ENCODE peak calls at places on chromosomes 4 and X, in seven cellular contexts. B is coronary artery, L is hepatocyte, Q is GM23248, A is AG04450, P is tibial artery, V is upper lobe of left lung. U is an unnamed sample.

GRCh38 chrX:115560978-115561604 is at the start of gene PLS3:
- DNase-seq in P (peak), B (peak), Q (peak), A (peak), L (peak), V (peak), U (peak)

GRCh38 chr4:114677346-114677979 is 78.9 kb downstream of the UGT8 start:
- DNase-seq in V (no peak), B (no peak), L (no peak), Q (no peak), A (no peak), P (no peak), U (no peak)

GRCh38 chr4:2025817-2026216 is 17.0 kb upstream of the NELFA start:
- DNase-seq in B (no peak), A (no peak), P (no peak), L (no peak), V (no peak), Q (no peak), U (no peak)

GRCh38 chr4:105709081-105709450 is 482 bp downstream of the GSTCD start:
- DNase-seq in Q (peak), P (no peak), V (no peak), B (peak), A (no peak), L (peak), U (no peak)

GRCh38 chrX:1244164-1245076 is 24.2 kb upstream of the CSF2RA start:
- DNase-seq in B (no peak), Q (no peak), V (no peak), P (no peak), L (peak), A (no peak), U (no peak)

GRCh38 chr4:19583827-19584569 is 667.7 kb upstream of the SLIT2 start:
- DNase-seq in L (no peak), B (no peak), A (no peak), Q (peak), V (no peak), P (no peak), U (no peak)

GRCh38 chr4:55393461-55394320 is 2.1 kb upstream of the TMEM165 start:
- DNase-seq in A (peak), V (no peak), L (no peak), B (no peak), P (no peak), Q (peak), U (peak)

GRCh38 chrX:103423955-103424640 is 47.8 kb downstream of the BEX3 start:
- DNase-seq in B (no peak), L (no peak), Q (no peak), V (no peak), A (no peak), P (no peak), U (no peak)

GRCh38 chr4:32206756-32207155 is 1486.6 kb downstream of the PCDH7 start:
- DNase-seq in A (no peak), B (no peak), V (no peak), L (no peak), P (no peak), Q (no peak), U (no peak)

GRCh38 chrX:154712781-154713391 is 38.0 kb downstream of the GAB3 start:
- DNase-seq in L (no peak), A (no peak), B (no peak), V (no peak), Q (peak), P (no peak), U (no peak)

GRCh38 chr4:139552908-139553307 is 3.1 kb downstream of the SETD7 start:
- DNase-seq in V (no peak), L (no peak), A (no peak), P (no peak), B (no peak), Q (no peak), U (no peak)
- H3K4me3 ChIP-seq in V (no peak), L (no peak), A (no peak), P (no peak), B (peak), Q (peak), U (no peak)

DNA sequence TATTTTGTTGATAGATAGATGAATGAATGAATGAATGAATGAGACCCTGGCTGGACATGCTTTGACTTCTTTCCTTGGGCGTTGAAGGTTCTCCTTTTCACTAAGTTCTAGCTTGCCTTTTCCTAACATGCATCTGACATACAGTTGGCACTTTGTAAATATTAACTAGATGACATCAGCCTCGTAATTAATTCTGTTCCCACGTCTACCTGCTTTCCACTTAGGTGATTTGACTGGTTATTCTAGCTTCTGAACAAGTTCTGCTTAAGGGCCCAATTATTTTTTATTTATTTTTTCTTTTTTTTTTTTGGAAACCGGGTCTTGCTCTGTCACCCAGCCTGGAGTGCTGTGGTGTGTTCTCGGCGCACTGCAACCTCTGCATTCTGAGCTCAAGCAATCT is 13.9 kb upstream of the RASL11B start:
- DNase-seq in P (no peak), A (no peak), L (no peak), Q (no peak), V (no peak), B (no peak), U (no peak)
- H3K27ac ChIP-seq in P (no peak), A (no peak), L (peak), Q (no peak), V (no peak), B (no peak), U (no peak)

GRCh38 chrX:39324233-39324632 is 523.0 kb downstream of the MID1IP1 start:
- DNase-seq in V (no peak), B (no peak), Q (no peak), A (no peak), P (no peak), L (no peak), U (no peak)
- H3K4me3 ChIP-seq in V (no peak), B (no peak), Q (no peak), A (no peak), P (no peak), L (no peak), U (no peak)

GRCh38 chr4:184281231-184282139 is 63.8 kb upstream of the ENPP6 start:
- DNase-seq in P (no peak), B (no peak), V (no peak), L (no peak), Q (no peak), A (no peak), U (no peak)
- H3K27ac ChIP-seq in P (no peak), B (no peak), V (peak), L (no peak), Q (no peak), A (no peak), U (peak)

U was measured in dorsolateral prefrontal cortex.